ENCODE peak calls at places on chromosome 22, in four cellular contexts. One of them, this sample, is unnamed. For H3K9me3 and H3K4me1, the result is how much of the 10 kb centered on the place peaks cover.

GRCh38 chr22:19040581-19041402 is 81.4 kb downstream of the DGCR2 start:
- DNase-seq in PC-3: no peak
- DNase-seq in HepG2: no peak
- DNase-seq in heart right ventricle: no peak
- DNase-seq in this sample: no peak

GRCh38 chr22:38881464-38881871 is 9.5 kb upstream of the CBX6 start:
- DNase-seq in heart right ventricle: no peak
- DNase-seq in PC-3: peak
- DNase-seq in HepG2: no peak
- DNase-seq in this sample: no peak

GRCh38 chr22:24434472-24435322 is 7.3 kb downstream of the ADORA2A start:
- DNase-seq in PC-3: no peak
- DNase-seq in HepG2: no peak
- DNase-seq in heart right ventricle: no peak
- DNase-seq in this sample: peak

GRCh38 chr22:26648011-26648497 is 9.3 kb upstream of the MIAT start:
- DNase-seq in heart right ventricle: no peak
- DNase-seq in HepG2: no peak
- DNase-seq in PC-3: no peak
- DNase-seq in this sample: peak

GRCh38 chr22:31637938-31638618 is 23.9 kb downstream of the PISD start:
- DNase-seq in PC-3: no peak
- DNase-seq in heart right ventricle: no peak
- DNase-seq in HepG2: no peak
- DNase-seq in this sample: peak

GRCh38 chr22:33913188-33913587 is 7.1 kb downstream of the LARGE1 start:
- DNase-seq in PC-3: no peak
- DNase-seq in heart right ventricle: no peak
- DNase-seq in HepG2: no peak
- DNase-seq in this sample: no peak

GRCh38 chr22:19961201-19961580 is 19.6 kb upstream of the TXNRD2 start:
- DNase-seq in PC-3: no peak
- DNase-seq in heart right ventricle: no peak
- DNase-seq in HepG2: no peak
- DNase-seq in this sample: no peak

GRCh38 chr22:29799217-29799680 is 32.1 kb downstream of the UQCR10 start:
- DNase-seq in HepG2: peak
- DNase-seq in PC-3: peak
- DNase-seq in heart right ventricle: peak
- DNase-seq in this sample: no peak

GRCh38 chr22:25475554-25476022 is 88.9 kb upstream of the GRK3 start:
- DNase-seq in HepG2: no peak
- DNase-seq in PC-3: no peak
- DNase-seq in heart right ventricle: no peak
- DNase-seq in this sample: no peak

GRCh38 chr22:45612940-45613339 is 58.7 kb upstream of the ATXN10 start:
- DNase-seq in PC-3: no peak
- DNase-seq in heart right ventricle: no peak
- DNase-seq in HepG2: no peak
- DNase-seq in this sample: no peak

GRCh38 chr22:30206964-30207363 is 39.6 kb downstream of the LIF start:
- DNase-seq in heart right ventricle: no peak
- DNase-seq in PC-3: peak
- DNase-seq in HepG2: peak
- DNase-seq in this sample: no peak

GRCh38 chr22:32712644-32713355 is 88.7 kb upstream of the TIMP3 start:
- DNase-seq in PC-3: no peak
- DNase-seq in HepG2: no peak
- DNase-seq in heart right ventricle: no peak
- DNase-seq in this sample: peak

GRCh38 chr22:19986011-19986409 is 30.6 kb downstream of the ARVCF start:
- DNase-seq in HepG2: no peak
- DNase-seq in PC-3: no peak
- DNase-seq in heart right ventricle: peak
- DNase-seq in this sample: no peak

GRCh38 chr22:38243007-38243775 is 29.6 kb downstream of the TMEM184B start:
- DNase-seq in heart right ventricle: no peak
- DNase-seq in PC-3: no peak
- DNase-seq in HepG2: peak
- DNase-seq in this sample: peak

GRCh38 chr22:45441158-45441557 is 27.7 kb downstream of the RIBC2 start:
- DNase-seq in HepG2: peak
- DNase-seq in heart right ventricle: peak
- DNase-seq in PC-3: peak
- DNase-seq in this sample: peak

GRCh38 chr22:29934596-29934995 is 51.6 kb downstream of the MTMR3 start:
- DNase-seq in HepG2: no peak
- DNase-seq in PC-3: no peak
- DNase-seq in heart right ventricle: no peak
- DNase-seq in this sample: no peak

GRCh38 chr22:18987765-18988164 is 51.7 kb upstream of the PRODH start:
- DNase-seq in PC-3: no peak
- DNase-seq in heart right ventricle: no peak
- DNase-seq in HepG2: peak
- DNase-seq in this sample: peak

GRCh38 chr22:31654408-31654807 is 7.6 kb downstream of the PISD start:
- DNase-seq in HepG2: no peak
- DNase-seq in PC-3: no peak
- DNase-seq in heart right ventricle: no peak
- DNase-seq in this sample: no peak

GRCh38 chr22:49811014-49811791 is 16.5 kb downstream of the BRD1 start:
- DNase-seq in PC-3: no peak
- DNase-seq in heart right ventricle: no peak
- DNase-seq in HepG2: no peak
- DNase-seq in this sample: peak

GRCh38 chr22:37193629-37194191 is 5.7 kb upstream of the C1QTNF6 start:
- DNase-seq in heart right ventricle: no peak
- DNase-seq in HepG2: peak
- DNase-seq in PC-3: no peak
- DNase-seq in this sample: peak

GRCh38 chr22:25898707-25899365 is 156.8 kb downstream of the MYO18B start:
- DNase-seq in heart right ventricle: no peak
- DNase-seq in HepG2: peak
- DNase-seq in PC-3: no peak
- DNase-seq in this sample: no peak

GRCh38 chr22:30262917-30263741 is 3.5 kb downstream of the OSM start:
- DNase-seq in heart right ventricle: peak
- DNase-seq in PC-3: peak
- DNase-seq in HepG2: peak
- DNase-seq in this sample: peak

GRCh38 chr22:19873960-19874306 is 19.3 kb upstream of the GNB1L start:
- DNase-seq in HepG2: no peak
- DNase-seq in heart right ventricle: no peak
- DNase-seq in PC-3: no peak
- DNase-seq in this sample: no peak

GRCh38 chr22:20044495-20045151 is 23.7 kb downstream of the TANGO2 start:
- DNase-seq in HepG2: no peak
- DNase-seq in PC-3: no peak
- DNase-seq in heart right ventricle: no peak
- DNase-seq in this sample: no peak

GRCh38 chr22:24290459-24290858 is 19.8 kb downstream of the SPECC1L start:
- DNase-seq in PC-3: no peak
- DNase-seq in HepG2: no peak
- DNase-seq in heart right ventricle: no peak
- DNase-seq in this sample: no peak

GRCh38 chr22:38973289-38974169 is 8.6 kb upstream of the APOBEC3B start:
- DNase-seq in heart right ventricle: no peak
- DNase-seq in PC-3: peak
- DNase-seq in HepG2: peak
- DNase-seq in this sample: peak

GRCh38 chr22:20206709-20207215 is 55.9 kb upstream of the CCDC188 start:
- DNase-seq in PC-3: no peak
- DNase-seq in HepG2: no peak
- DNase-seq in heart right ventricle: no peak
- DNase-seq in this sample: peak

GRCh38 chr22:35663371-35663770 is 15.1 kb downstream of the APOL6 start:
- DNase-seq in HepG2: no peak
- DNase-seq in heart right ventricle: no peak
- DNase-seq in PC-3: no peak
- DNase-seq in this sample: no peak

GRCh38 chr22:35661377-35661937 is 13.2 kb downstream of the APOL6 start:
- DNase-seq in PC-3: no peak
- DNase-seq in HepG2: no peak
- DNase-seq in heart right ventricle: no peak
- DNase-seq in this sample: peak

GRCh38 chr22:35656284-35656752 is 8.1 kb downstream of the APOL6 start:
- DNase-seq in HepG2: no peak
- DNase-seq in heart right ventricle: no peak
- DNase-seq in PC-3: no peak
- DNase-seq in this sample: no peak

GRCh38 chr22:35657571-35658312 is 9.5 kb downstream of the APOL6 start:
- DNase-seq in heart right ventricle: no peak
- DNase-seq in PC-3: no peak
- DNase-seq in HepG2: no peak
- DNase-seq in this sample: no peak
- H3K27ac ChIP-seq in heart right ventricle: no peak
- H3K27ac ChIP-seq in PC-3: no peak
- H3K27ac ChIP-seq in HepG2: no peak
- H3K27ac ChIP-seq in this sample: no peak

GRCh38 chr22:47279337-47279736 is 516.9 kb downstream of the TBC1D22A start:
- DNase-seq in heart right ventricle: no peak
- DNase-seq in PC-3: no peak
- DNase-seq in HepG2: no peak
- DNase-seq in this sample: no peak
- H3K9me3 ChIP-seq in heart right ventricle: under half
- H3K9me3 ChIP-seq in PC-3: under half
- H3K9me3 ChIP-seq in HepG2: under half
- H3K9me3 ChIP-seq in this sample: under half

DNA sequence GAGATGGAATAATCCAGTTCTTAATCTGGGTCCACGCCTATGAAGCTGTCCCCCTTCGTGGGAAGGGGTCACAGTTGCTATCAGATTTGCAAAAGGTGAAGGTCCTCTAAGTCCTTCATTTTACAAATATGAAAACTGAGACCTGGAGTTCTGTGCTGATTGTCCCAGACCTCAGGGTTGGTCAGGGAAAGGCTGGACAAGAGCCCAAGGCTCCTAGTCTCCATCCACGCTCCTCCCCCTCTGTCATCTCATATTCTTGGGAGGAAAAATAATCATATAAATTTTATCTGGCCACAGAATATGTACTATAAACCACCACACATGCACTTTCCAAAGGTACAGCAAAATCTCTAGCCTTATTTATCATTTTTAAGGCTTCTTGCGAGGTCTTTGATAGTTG is 5.5 kb downstream of the PACSIN2 start:
- DNase-seq in PC-3: no peak
- DNase-seq in HepG2: no peak
- DNase-seq in heart right ventricle: no peak
- DNase-seq in this sample: no peak
- H3K4me1 ChIP-seq in PC-3: under half
- H3K4me1 ChIP-seq in HepG2: half or more
- H3K4me1 ChIP-seq in heart right ventricle: half or more
- H3K4me1 ChIP-seq in this sample: under half

GRCh38 chr22:40594346-40594745 is 42.2 kb downstream of the MRTFA start:
- DNase-seq in HepG2: no peak
- DNase-seq in PC-3: no peak
- DNase-seq in heart right ventricle: no peak
- DNase-seq in this sample: no peak

GRCh38 chr22:40593460-40594273 is 42.9 kb downstream of the MRTFA start:
- DNase-seq in heart right ventricle: no peak
- DNase-seq in HepG2: peak
- DNase-seq in PC-3: no peak
- DNase-seq in this sample: no peak

GRCh38 chr22:40592352-40593113 is 44.0 kb downstream of the MRTFA start:
- DNase-seq in PC-3: no peak
- DNase-seq in HepG2: no peak
- DNase-seq in heart right ventricle: no peak
- DNase-seq in this sample: peak

GRCh38 chr22:40595497-40596234 is 40.9 kb downstream of the MRTFA start:
- DNase-seq in PC-3: no peak
- DNase-seq in HepG2: no peak
- DNase-seq in heart right ventricle: no peak
- DNase-seq in this sample: no peak

DNA sequence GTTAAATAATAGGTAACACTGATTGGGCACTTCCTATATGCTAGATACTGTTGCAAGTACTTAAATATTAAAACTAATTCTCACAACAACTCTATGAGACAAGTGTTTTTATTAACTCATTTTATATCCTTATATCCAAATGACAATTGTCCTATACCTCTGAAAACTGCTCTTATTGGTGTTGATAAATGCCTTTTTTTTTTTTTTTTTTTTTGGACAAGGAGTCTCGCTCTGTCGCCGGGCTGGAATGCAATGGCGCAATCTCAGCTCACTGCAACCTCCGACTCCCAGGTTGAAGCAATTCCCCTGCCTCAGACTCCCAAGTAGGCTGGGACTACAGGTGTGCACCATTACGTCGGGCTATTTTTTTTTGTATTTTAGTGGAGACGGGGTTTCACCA is 41.6 kb downstream of the MRTFA start:
- DNase-seq in heart right ventricle: no peak
- DNase-seq in HepG2: peak
- DNase-seq in PC-3: no peak
- DNase-seq in this sample: no peak
- H3K27ac ChIP-seq in heart right ventricle: no peak
- H3K27ac ChIP-seq in HepG2: no peak
- H3K27ac ChIP-seq in PC-3: no peak
- H3K27ac ChIP-seq in this sample: no peak

GRCh38 chr22:48335442-48336139 is 1492.1 kb downstream of the BRD1 start:
- DNase-seq in heart right ventricle: no peak
- DNase-seq in HepG2: no peak
- DNase-seq in PC-3: no peak
- DNase-seq in this sample: no peak

GRCh38 chr22:48337957-48338792 is 1489.5 kb downstream of the BRD1 start:
- DNase-seq in PC-3: no peak
- DNase-seq in HepG2: no peak
- DNase-seq in heart right ventricle: no peak
- DNase-seq in this sample: no peak

GRCh38 chr22:48334971-48335370 is 1492.7 kb downstream of the BRD1 start:
- DNase-seq in heart right ventricle: no peak
- DNase-seq in HepG2: no peak
- DNase-seq in PC-3: no peak
- DNase-seq in this sample: no peak

GRCh38 chr22:48333816-48334735 is 1493.6 kb downstream of the BRD1 start:
- DNase-seq in PC-3: no peak
- DNase-seq in heart right ventricle: no peak
- DNase-seq in HepG2: no peak
- DNase-seq in this sample: no peak

DNA sequence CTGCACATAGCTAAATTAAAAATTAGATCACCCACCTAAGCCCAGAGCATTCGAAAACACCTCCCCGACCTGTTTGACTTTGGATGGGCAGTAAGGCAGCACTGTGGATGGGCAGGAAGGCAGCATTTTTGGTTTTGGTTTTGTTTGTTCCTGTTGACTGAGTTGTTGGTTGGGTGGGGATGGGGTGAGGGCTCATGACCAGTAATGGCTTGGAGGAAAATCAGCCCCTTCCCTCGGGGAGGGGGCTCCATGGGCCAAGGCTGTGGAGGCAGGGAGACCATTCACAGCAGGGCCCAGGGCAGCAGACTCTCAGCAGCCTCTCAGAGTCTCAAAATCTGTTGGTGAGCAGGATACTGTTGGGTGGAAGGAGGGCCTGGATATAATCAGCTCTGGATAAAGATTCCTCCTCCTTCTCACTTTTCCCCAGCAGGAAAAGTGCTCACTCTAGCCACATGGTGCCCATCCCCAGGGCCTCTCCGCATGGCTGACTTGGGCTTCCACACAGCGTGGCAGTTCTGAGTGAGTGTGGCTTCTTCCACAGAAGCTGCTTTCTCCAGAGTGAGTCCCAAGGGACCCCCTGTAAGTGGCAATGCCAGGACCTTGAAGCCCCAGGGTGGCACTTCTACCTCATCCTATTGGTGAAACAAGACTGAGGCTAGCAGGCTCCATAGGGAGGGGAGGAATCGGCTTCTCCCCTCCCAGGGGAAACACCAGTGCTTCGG is 1491.2 kb downstream of the BRD1 start:
- DNase-seq in HepG2: no peak
- DNase-seq in heart right ventricle: no peak
- DNase-seq in PC-3: no peak
- DNase-seq in this sample: no peak
- H3K9me3 ChIP-seq in HepG2: under half
- H3K9me3 ChIP-seq in heart right ventricle: under half
- H3K9me3 ChIP-seq in PC-3: under half
- H3K9me3 ChIP-seq in this sample: under half